ENCODE peak calls at places on chromosomes 13 and 19, in seven cellular contexts. H, Q, B, V, L, J and A are unnamed samples.

GRCh38 chr19:3028305-3029069 is 593 bp downstream of the TLE2 start:
- DNase-seq in H (no peak), Q (no peak), B (no peak), V (peak), L (no peak), J (no peak), A (no peak)

GRCh38 chr19:37594982-37595382 is 306 bp downstream of the ZNF540 start:
- DNase-seq in H (peak), Q (peak), B (peak), V (peak), L (peak), J (peak), A (no peak)

GRCh38 chr19:48329167-48329891 is 4.0 kb downstream of the EMP3 start:
- DNase-seq in H (peak), Q (no peak), B (no peak), V (peak), L (peak), J (no peak), A (no peak)

GRCh38 chr19:17579523-17580244 is 24.2 kb downstream of the COLGALT1 start:
- DNase-seq in H (peak), Q (no peak), B (no peak), V (peak), L (peak), J (peak), A (no peak)

GRCh38 chr13:36431204-36432105 is 840 bp upstream of the CCNA1 start:
- DNase-seq in H (no peak), Q (no peak), B (no peak), V (no peak), L (no peak), J (peak), A (no peak)

GRCh38 chr19:3346677-3347353 is 19.6 kb upstream of the NFIC start:
- DNase-seq in H (peak), Q (peak), B (no peak), V (peak), L (no peak), J (no peak), A (no peak)

GRCh38 chr19:21396121-21396520 is 812 bp upstream of the ZNF493 start:
- DNase-seq in H (no peak), Q (no peak), B (no peak), V (no peak), L (no peak), J (no peak), A (no peak)

GRCh38 chr13:104014803-104015645 is 948.8 kb upstream of the SLC10A2 start:
- DNase-seq in H (no peak), Q (no peak), B (peak), V (no peak), L (peak), J (no peak), A (no peak)

GRCh38 chr13:78370231-78370630 is 233.1 kb downstream of the POU4F1 start:
- DNase-seq in H (no peak), Q (no peak), B (no peak), V (no peak), L (no peak), J (no peak), A (no peak)

GRCh38 chr19:461664-462551 is 1.1 kb upstream of the SHC2 start:
- DNase-seq in H (peak), Q (no peak), B (no peak), V (peak), L (no peak), J (no peak), A (no peak)

GRCh38 chr13:111256946-111257345 is 63.5 kb upstream of the TEX29 start:
- DNase-seq in H (no peak), Q (no peak), B (no peak), V (no peak), L (no peak), J (no peak), A (no peak)

GRCh38 chr13:24511019-24511823 is 1.4 kb downstream of the PARP4 start:
- DNase-seq in H (peak), Q (no peak), B (peak), V (no peak), L (peak), J (peak), A (peak)

GRCh38 chr13:107370036-107370785 is 802.3 kb upstream of the ARGLU1 start:
- DNase-seq in H (no peak), Q (no peak), B (peak), V (no peak), L (peak), J (no peak), A (no peak)

GRCh38 chr13:107376393-107377085 is 808.6 kb upstream of the ARGLU1 start:
- DNase-seq in H (no peak), Q (no peak), B (no peak), V (no peak), L (peak), J (no peak), A (no peak)

GRCh38 chr13:107374038-107374437 is 806.1 kb upstream of the ARGLU1 start:
- DNase-seq in H (no peak), Q (no peak), B (no peak), V (no peak), L (peak), J (no peak), A (no peak)

GRCh38 chr13:107375701-107376350 is 807.9 kb upstream of the ARGLU1 start:
- DNase-seq in H (no peak), Q (no peak), B (no peak), V (no peak), L (no peak), J (no peak), A (no peak)

GRCh38 chr13:107373551-107373950 is 805.6 kb upstream of the ARGLU1 start:
- DNase-seq in H (no peak), Q (no peak), B (peak), V (no peak), L (peak), J (no peak), A (no peak)
- H3K4me3 ChIP-seq in H (no peak), Q (no peak), B (no peak), V (no peak), L (no peak), J (no peak), A (no peak)

DNA sequence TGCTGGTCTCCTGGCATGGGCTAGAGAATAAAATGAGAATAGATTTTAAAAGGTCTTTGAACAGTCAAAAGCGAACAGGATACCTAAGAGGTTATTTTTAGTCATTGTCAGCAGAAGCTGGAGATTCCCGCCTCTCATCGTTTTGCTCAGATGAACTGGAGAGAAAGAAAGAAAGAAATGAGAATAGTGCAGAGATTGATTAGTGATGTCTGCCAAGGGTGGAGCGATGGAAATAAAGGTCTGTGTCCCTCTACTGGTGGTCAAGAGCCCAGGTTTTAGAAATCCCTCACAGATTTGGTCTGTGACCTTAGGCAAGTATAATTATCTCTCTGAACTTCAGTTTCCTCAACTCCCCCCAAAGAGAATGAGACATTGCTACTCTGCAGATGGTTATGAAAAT is 5.4 kb downstream of the NCAN start:
- DNase-seq in H (no peak), Q (no peak), B (no peak), V (no peak), L (peak), J (no peak), A (no peak)
- TF ChIP-seq CTCF in H (no peak), Q (no peak), B (no peak), V (no peak), L (no peak), J (no peak), A (no peak)

DNA sequence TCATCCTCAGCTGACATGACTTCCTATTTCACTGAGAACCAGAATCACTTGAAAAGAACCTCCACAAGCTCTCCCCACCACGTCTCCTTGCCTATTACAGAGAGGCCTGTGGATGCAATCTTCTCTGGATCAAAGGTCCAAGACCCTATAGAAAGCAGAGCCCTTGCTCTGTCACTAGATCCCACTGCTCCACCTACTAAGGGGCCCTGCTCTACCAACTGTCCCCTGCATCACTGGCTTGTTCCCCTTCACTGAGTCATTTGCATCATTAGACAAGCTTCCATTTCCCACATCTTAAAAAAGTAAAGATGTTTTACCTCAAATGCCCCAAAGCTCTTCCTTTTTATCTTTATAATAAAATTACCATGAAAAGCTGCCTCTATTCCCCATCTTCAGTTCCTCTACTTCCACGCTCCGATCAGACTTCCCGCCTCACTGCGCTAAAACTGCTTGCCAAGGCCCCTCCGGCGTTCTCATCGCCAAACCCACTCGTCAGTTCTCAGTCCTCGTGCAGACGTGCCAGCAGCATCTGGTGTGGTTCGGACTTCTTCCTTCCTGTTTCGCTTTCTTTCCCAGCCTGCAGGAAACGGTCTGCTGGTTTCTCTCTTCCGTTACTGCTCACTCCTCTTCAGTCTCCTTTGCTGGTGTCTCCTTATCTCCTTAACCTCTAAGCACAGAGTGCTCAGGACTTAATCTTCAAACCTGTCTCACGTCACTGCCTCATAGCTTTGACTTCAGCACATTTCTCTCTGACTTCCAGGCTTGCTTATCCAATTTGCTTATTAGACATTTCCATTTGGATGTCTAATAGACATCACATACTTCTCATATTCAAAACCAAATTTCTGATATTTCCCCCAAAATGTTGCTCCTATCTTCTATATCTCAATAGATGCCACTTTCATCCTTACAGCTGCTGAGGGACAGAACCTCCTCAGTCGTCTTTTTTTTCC is 40.5 kb downstream of the RCBTB2 start:
- DNase-seq in H (no peak), Q (peak), B (no peak), V (peak), L (peak), J (peak), A (peak)
- H3K4me3 ChIP-seq in H (peak), Q (peak), B (no peak), V (peak), L (peak), J (peak), A (peak)

GRCh38 chr19:58055483-58055874 is 3.6 kb upstream of the ZNF135 start:
- DNase-seq in H (no peak), Q (no peak), B (no peak), V (no peak), L (no peak), J (no peak), A (no peak)
- TF ChIP-seq CTCF in H (no peak), Q (no peak), B (no peak), V (no peak), L (no peak), J (no peak), A (no peak)

DNA sequence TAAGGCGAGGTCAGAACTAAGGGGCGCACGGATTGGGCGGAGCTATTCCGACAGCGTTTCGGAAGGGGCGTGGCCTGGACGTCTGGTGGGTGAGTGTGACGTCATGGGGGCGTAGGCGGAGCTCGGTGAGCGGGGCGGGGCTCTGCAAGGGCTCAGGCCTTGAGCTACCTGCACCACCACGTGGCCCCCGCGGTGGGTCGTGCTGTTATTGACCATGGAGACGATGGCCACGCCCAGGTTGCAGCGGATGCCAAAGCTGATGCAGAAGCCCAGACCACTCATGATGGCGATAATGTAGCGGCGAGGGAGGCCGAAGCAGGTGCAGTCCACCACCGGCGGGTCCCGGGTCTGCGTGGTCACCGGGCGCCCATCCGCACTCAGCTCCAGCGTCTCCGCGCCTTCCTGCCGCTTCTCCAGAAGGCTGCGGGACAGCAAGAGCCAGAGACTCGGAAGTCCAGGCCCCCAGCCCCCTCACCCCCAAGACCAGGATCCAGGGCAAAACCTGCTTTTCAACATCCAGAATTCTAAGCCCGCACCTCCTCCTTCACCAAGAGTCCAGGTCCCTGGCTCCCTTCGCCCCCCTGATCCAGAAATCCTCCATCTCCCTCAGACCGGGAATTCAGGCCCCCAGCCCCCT is 4.8 kb downstream of the SLC17A7 start:
- DNase-seq in H (no peak), Q (no peak), B (no peak), V (no peak), L (no peak), J (no peak), A (no peak)
- H3K4me3 ChIP-seq in H (no peak), Q (no peak), B (no peak), V (no peak), L (no peak), J (no peak), A (no peak)

GRCh38 chr13:49821216-49821820 is 28.8 kb upstream of the KPNA3 start:
- DNase-seq in H (no peak), Q (no peak), B (no peak), V (no peak), L (no peak), J (no peak), A (no peak)
- TF ChIP-seq CTCF in H (no peak), Q (no peak), B (no peak), V (no peak), L (no peak), J (no peak), A (no peak)